ENCODE peak calls at places on chromosomes 4 and X, in nine cellular contexts. N is KBM-7; J is smooth muscle cell of the brain vasculature; E is stimulated activated CD4-positive, alpha-beta T cell treated with anti-CD3 and anti-CD28 coated beads, TNF-alpha, amount 100 ng/mL, for 24 hours; A is SIG-M5; R is mesothelial cell of epicardium; S is EH; L is SW 1271; H is cerebellar nuclear complex. X is an unnamed sample.

GRCh38 chr4:91147067-91147466 is 1019.9 kb downstream of the CCSER1 start:
- DNase-seq in N (no peak), J (no peak), E (no peak), A (no peak), R (no peak), S (no peak), L (no peak), H (no peak), X (no peak)

GRCh38 chrX:131816551-131817136 is 206.5 kb upstream of the STK26 start:
- DNase-seq in N (no peak), J (peak), E (peak), A (no peak), R (no peak), S (peak), L (no peak), H (peak), X (no peak)

GRCh38 chr4:147492761-147493160 is 11.9 kb downstream of the EDNRA start:
- DNase-seq in N (no peak), J (peak), E (no peak), A (no peak), R (no peak), S (peak), L (no peak), H (no peak), X (no peak)

GRCh38 chr4:145731026-145731425 is 51.1 kb downstream of the C4orf51 start:
- DNase-seq in N (no peak), J (peak), E (no peak), A (no peak), R (no peak), S (peak), L (no peak), H (no peak), X (no peak)

GRCh38 chrX:27660878-27661277 is 70.7 kb downstream of the DCAF8L2 start:
- DNase-seq in N (no peak), J (no peak), E (no peak), A (no peak), R (no peak), S (no peak), L (no peak), H (no peak), X (no peak)

GRCh38 chr4:163505374-163505773 is 10.9 kb downstream of the TMA16 start:
- DNase-seq in N (no peak), J (no peak), E (no peak), A (no peak), R (no peak), S (peak), L (no peak), H (no peak), X (no peak)

GRCh38 chr4:71648923-71649322 is 135.0 kb downstream of the GC start:
- DNase-seq in N (no peak), J (no peak), E (no peak), A (no peak), R (no peak), S (no peak), L (no peak), H (no peak), X (no peak)

GRCh38 chr4:8745828-8746225 is 125.8 kb downstream of the HMX1 start:
- DNase-seq in N (no peak), J (no peak), E (no peak), A (no peak), R (no peak), S (no peak), L (no peak), H (no peak), X (no peak)

GRCh38 chr4:121696140-121696640 is 590 bp downstream of the ANXA5 start:
- DNase-seq in N (peak), J (no peak), E (peak), A (peak), R (no peak), S (peak), L (peak), H (no peak), X (no peak)

GRCh38 chr4:60926624-60927023 is 273.5 kb upstream of the ADGRL3 start:
- DNase-seq in N (no peak), J (no peak), E (no peak), A (no peak), R (no peak), S (no peak), L (no peak), H (no peak), X (no peak)

GRCh38 chr4:183335369-183335940 is 13.2 kb upstream of the CLDN24 start:
- DNase-seq in N (peak), J (peak), E (no peak), A (no peak), R (no peak), S (peak), L (peak), H (no peak), X (no peak)

GRCh38 chr4:32841217-32841616 is 2121.0 kb downstream of the PCDH7 start:
- DNase-seq in N (no peak), J (no peak), E (no peak), A (no peak), R (no peak), S (no peak), L (no peak), H (no peak), X (no peak)

GRCh38 chrX:110442631-110443030 is 84.0 kb downstream of the RTL9 start:
- DNase-seq in N (peak), J (no peak), E (no peak), A (no peak), R (no peak), S (peak), L (peak), H (no peak), X (no peak)

GRCh38 chr4:141118381-141118780 is 14.9 kb downstream of the RNF150 start:
- DNase-seq in N (no peak), J (no peak), E (no peak), A (no peak), R (no peak), S (no peak), L (no peak), H (no peak), X (no peak)

GRCh38 chrX:110103344-110103743 is 100.4 kb downstream of the TMEM164 start:
- DNase-seq in N (no peak), J (no peak), E (no peak), A (no peak), R (no peak), S (no peak), L (no peak), H (no peak), X (no peak)

GRCh38 chrX:155179343-155179997 is 36.8 kb upstream of the VBP1 start:
- DNase-seq in N (peak), J (no peak), E (no peak), A (no peak), R (no peak), S (no peak), L (peak), H (no peak), X (no peak)

GRCh38 chr4:26062221-26062620 is 148.2 kb downstream of the SMIM20 start:
- DNase-seq in N (no peak), J (no peak), E (no peak), A (no peak), R (no peak), S (peak), L (no peak), H (no peak), X (no peak)

GRCh38 chrX:51395807-51396728 is 63.4 kb downstream of the NUDT10 start:
- DNase-seq in N (peak), J (no peak), E (no peak), A (no peak), R (no peak), S (peak), L (no peak), H (peak), X (no peak)

GRCh38 chrX:120406638-120407037 is 44.7 kb downstream of the ATP1B4 start:
- DNase-seq in N (no peak), J (no peak), E (no peak), A (no peak), R (no peak), S (no peak), L (no peak), H (no peak), X (no peak)

GRCh38 chr4:24781999-24782745 is 13.2 kb upstream of the SOD3 start:
- DNase-seq in N (no peak), J (no peak), E (no peak), A (no peak), R (no peak), S (peak), L (no peak), H (no peak), X (no peak)

GRCh38 chr4:76904646-76905190 is 6.8 kb upstream of the SOWAHB start:
- DNase-seq in N (no peak), J (no peak), E (no peak), A (no peak), R (no peak), S (no peak), L (no peak), H (no peak), X (no peak)

GRCh38 chr4:91116861-91117260 is 989.7 kb downstream of the CCSER1 start:
- DNase-seq in N (peak), J (no peak), E (no peak), A (no peak), R (no peak), S (no peak), L (peak), H (no peak), X (no peak)

GRCh38 chr4:36222702-36223101 is 21.6 kb downstream of the ARAP2 start:
- DNase-seq in N (no peak), J (no peak), E (no peak), A (no peak), R (no peak), S (no peak), L (no peak), H (no peak), X (no peak)

GRCh38 chr4:81839347-81840042 is 367.8 kb upstream of the RASGEF1B start:
- DNase-seq in N (no peak), J (no peak), E (no peak), A (no peak), R (no peak), S (no peak), L (no peak), H (no peak), X (no peak)

GRCh38 chr4:25290490-25291067 is 22.0 kb upstream of the ZCCHC4 start:
- DNase-seq in N (no peak), J (no peak), E (no peak), A (no peak), R (no peak), S (peak), L (no peak), H (no peak), X (no peak)

GRCh38 chrX:23732704-23733103 is 10.4 kb downstream of the ACOT9 start:
- DNase-seq in N (no peak), J (no peak), E (no peak), A (no peak), R (no peak), S (no peak), L (no peak), H (no peak), X (no peak)

GRCh38 chrX:2907295-2907694 is 21.8 kb downstream of the ARSD start:
- DNase-seq in N (no peak), J (no peak), E (no peak), A (no peak), R (no peak), S (no peak), L (no peak), H (no peak), X (no peak)

GRCh38 chrX:120358687-120359086 is 3.2 kb upstream of the ATP1B4 start:
- DNase-seq in N (no peak), J (no peak), E (peak), A (no peak), R (no peak), S (peak), L (no peak), H (no peak), X (no peak)

GRCh38 chrX:19659929-19660328 is 144.6 kb upstream of the MAP3K15 start:
- DNase-seq in N (no peak), J (no peak), E (no peak), A (no peak), R (no peak), S (no peak), L (peak), H (no peak), X (no peak)